ENCODE peak calls at places on chromosomes 2 and 18, in four cellular contexts. O is lower lobe of right lung, D is AG04450, Z is tibial nerve. B is an unnamed sample.

GRCh38 chr2:103003750-103004250 is 242.0 kb downstream of the TMEM182 start:
- DNase-seq in O (no peak), D (no peak), Z (no peak), B (no peak)

GRCh38 chr2:132797551-132797950 is 127.5 kb upstream of the LYPD1 start:
- DNase-seq in O (no peak), D (peak; percentile 23), Z (no peak), B (no peak)

GRCh38 chr2:212723226-212723625 is 184.6 kb upstream of the ERBB4 start:
- DNase-seq in O (no peak), D (no peak), Z (no peak), B (no peak)

GRCh38 chr18:39994521-39994920 is 1960.5 kb upstream of the PIK3C3 start:
- DNase-seq in O (no peak), D (no peak), Z (no peak), B (no peak)

GRCh38 chr2:161379740-161380139 is 36.4 kb upstream of the TBR1 start:
- DNase-seq in O (no peak), D (no peak), Z (no peak), B (no peak)

GRCh38 chr2:180938419-180938818 is 42.0 kb upstream of the UBE2E3 start:
- DNase-seq in O (no peak), D (peak; percentile 29), Z (no peak), B (no peak)

GRCh38 chr18:58528011-58528367 is 100.9 kb downstream of the ALPK2 start:
- DNase-seq in O (no peak), D (no peak), Z (no peak), B (no peak)

GRCh38 chr2:175837046-175837445 is 165.0 kb downstream of the LNPK start:
- DNase-seq in O (no peak), D (peak; percentile 77), Z (no peak), B (no peak)

GRCh38 chr2:64359892-64360657 is 93.9 kb upstream of the LGALSL start:
- DNase-seq in O (peak; percentile 59), D (peak; percentile 63), Z (peak; percentile 32), B (peak; percentile 85)

GRCh38 chr18:37720706-37721105 is 155.1 kb upstream of the CELF4 start:
- DNase-seq in O (no peak), D (no peak), Z (no peak), B (no peak)

GRCh38 chr2:85673736-85674375 is 5.9 kb upstream of the SFTPB start:
- DNase-seq in O (peak; percentile 6), D (no peak), Z (no peak), B (no peak)

GRCh38 chr18:68402784-68403183 is 312.1 kb downstream of the TMX3 start:
- DNase-seq in O (no peak), D (no peak), Z (no peak), B (no peak)

GRCh38 chr2:70553584-70554337 is at the start of gene TGFA:
- DNase-seq in O (peak; percentile 93), D (no peak), Z (peak; percentile 15), B (peak; percentile 87)

GRCh38 chr2:101806123-101806522 is 108.6 kb downstream of the MAP4K4 start:
- DNase-seq in O (no peak), D (no peak), Z (no peak), B (no peak)

GRCh38 chr2:216426938-216427337 is 14.7 kb downstream of the SMARCAL1 start:
- DNase-seq in O (no peak), D (no peak), Z (no peak), B (no peak)

GRCh38 chr2:105494683-105495425 is 96.0 kb upstream of the FHL2 start:
- DNase-seq in O (no peak), D (no peak), Z (no peak), B (no peak)

GRCh38 chr2:10499911-10500521 is 51.9 kb upstream of the ODC1 start:
- DNase-seq in O (no peak), D (no peak), Z (no peak), B (peak; percentile 76)

GRCh38 chr18:12053312-12053711 is 40.3 kb upstream of the ANKRD62 start:
- DNase-seq in O (no peak), D (no peak), Z (no peak), B (no peak)

GRCh38 chr18:12048010-12048826 is 45.4 kb upstream of the ANKRD62 start:
- DNase-seq in O (no peak), D (no peak), Z (no peak), B (no peak)

GRCh38 chr18:12048827-12049175 is 44.8 kb upstream of the ANKRD62 start:
- DNase-seq in O (no peak), D (peak; percentile 20), Z (no peak), B (no peak)

GRCh38 chr18:12052866-12053265 is 40.8 kb upstream of the ANKRD62 start:
- DNase-seq in O (no peak), D (no peak), Z (no peak), B (no peak)

GRCh38 chr18:12049983-12050811 is 43.4 kb upstream of the ANKRD62 start:
- DNase-seq in O (no peak), D (no peak), Z (no peak), B (no peak)
- H3K27ac ChIP-seq in O (peak overlapping the region; percentile 46), D (no peak overlapping the region), Z (no peak overlapping the region), B (no peak overlapping the region)

GRCh38 chr2:40820319-40820718 is 368.4 kb upstream of the SLC8A1 start:
- DNase-seq in O (no peak), D (no peak), Z (no peak), B (no peak)
- TF ChIP-seq CTCF in O (no peak), D (no peak), Z (no peak), B (no peak)

DNA sequence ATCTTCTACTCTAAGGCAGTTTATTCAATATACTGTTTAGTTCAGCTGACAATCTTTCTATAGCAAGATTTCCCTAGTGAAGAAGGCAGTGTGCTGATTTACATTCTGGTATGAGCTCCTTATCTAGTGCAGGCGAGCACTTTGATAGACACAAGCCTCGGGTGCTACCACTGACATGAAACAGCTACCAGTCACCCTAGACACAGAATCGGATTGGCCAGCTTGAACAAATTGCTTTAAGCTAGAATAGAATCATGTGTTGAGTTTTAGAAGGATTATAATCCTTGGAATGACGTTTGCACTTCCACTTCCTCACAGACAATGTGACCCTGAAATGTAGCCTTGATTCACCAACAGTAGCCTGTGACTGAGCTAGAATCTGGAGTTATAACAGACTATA is 394.0 kb downstream of the EPHA4 start:
- DNase-seq in O (no peak), D (no peak), Z (no peak), B (no peak)
- H3K4me3 ChIP-seq in O (no peak overlapping the region), D (no peak overlapping the region), Z (no peak overlapping the region), B (no peak overlapping the region)

GRCh38 chr2:192196451-192197194 is 1.9 kb upstream of the TMEFF2 start:
- DNase-seq in O (no peak), D (no peak), Z (no peak), B (no peak)

GRCh38 chr2:192195548-192196418 is 1.1 kb upstream of the TMEFF2 start:
- DNase-seq in O (peak; percentile 45), D (no peak), Z (no peak), B (peak; percentile 29)

GRCh38 chr2:192197387-192197786 is 2.7 kb upstream of the TMEFF2 start:
- DNase-seq in O (no peak), D (no peak), Z (no peak), B (no peak)

GRCh38 chr2:192194065-192194865 is 468 bp downstream of the TMEFF2 start:
- DNase-seq in O (peak; percentile 38), D (no peak), Z (no peak), B (peak; percentile 70)

GRCh38 chr2:192194866-192195547 is at the start of gene TMEFF2:
- DNase-seq in O (peak; percentile 58), D (peak; percentile 66), Z (peak; percentile 14), B (peak; percentile 82)
- H3K27ac ChIP-seq in O (no peak within 1 kb of the TSS), D (no peak within 1 kb of the TSS), Z (no peak within 1 kb of the TSS), B (no peak within 1 kb of the TSS)

DNA sequence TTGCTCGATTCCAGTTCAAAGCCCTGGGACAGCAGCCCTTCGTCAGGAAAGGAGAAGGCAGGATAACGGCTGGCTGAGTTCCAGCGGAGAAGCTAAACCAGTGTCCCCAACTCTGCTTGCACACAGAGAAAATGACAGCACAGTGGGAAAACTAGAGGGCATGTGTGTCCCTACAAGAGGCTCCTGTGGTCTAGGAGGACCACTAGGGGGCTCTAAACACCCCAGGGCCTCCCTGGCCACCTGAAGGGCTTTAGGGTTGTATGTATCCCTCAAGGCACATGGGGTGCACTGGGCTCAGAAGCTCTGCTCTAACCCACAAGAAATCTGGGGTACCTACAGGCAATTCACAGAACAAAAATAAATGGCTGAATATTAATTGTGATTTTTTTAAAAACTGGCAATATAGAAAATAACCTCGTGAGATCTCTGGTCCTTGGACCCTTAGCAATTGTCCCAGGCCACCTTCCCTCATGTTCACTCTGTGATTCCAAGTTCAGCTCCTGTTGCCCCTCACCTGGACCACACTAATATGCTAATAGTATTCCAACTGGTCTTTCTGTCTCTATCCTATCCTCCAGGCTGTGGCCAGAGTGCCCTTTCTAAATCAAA is 17.5 kb downstream of the STAT1 start:
- DNase-seq in O (peak; percentile 39), D (no peak), Z (no peak), B (no peak)
- TF ChIP-seq CTCF in O (peak; percentile 60), D (peak; percentile 77), Z (no peak), B (no peak)

GRCh38 chr2:168752361-168752760 is 50.1 kb upstream of the NOSTRIN start:
- DNase-seq in O (no peak), D (no peak), Z (no peak), B (no peak)

GRCh38 chr2:168753765-168754334 is 48.6 kb upstream of the NOSTRIN start:
- DNase-seq in O (no peak), D (no peak), Z (no peak), B (no peak)

GRCh38 chr2:168758970-168759820 is 43.2 kb upstream of the NOSTRIN start:
- DNase-seq in O (no peak), D (peak; percentile 20), Z (no peak), B (no peak)

GRCh38 chr2:168751104-168751768 is 51.2 kb upstream of the NOSTRIN start:
- DNase-seq in O (no peak), D (no peak), Z (no peak), B (no peak)

DNA sequence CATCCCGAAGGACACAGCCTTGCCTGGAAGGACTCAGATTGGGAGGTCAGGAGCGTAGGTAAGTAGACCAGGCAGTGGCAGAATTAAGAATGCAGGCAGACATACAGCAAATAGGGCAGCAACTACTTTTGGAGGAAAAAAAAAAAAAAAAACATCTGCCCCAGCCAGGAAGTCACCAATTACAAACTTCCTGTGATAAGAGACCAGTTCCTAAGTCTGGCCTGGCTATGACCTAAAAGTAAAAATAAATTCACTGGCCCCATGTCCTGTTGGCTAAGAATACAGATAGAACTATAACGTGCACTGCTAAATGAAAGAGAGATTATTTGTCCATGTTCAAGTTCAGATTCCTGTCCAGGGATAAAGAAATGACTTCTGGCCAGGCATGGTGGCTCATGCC is 45.2 kb upstream of the NOSTRIN start:
- DNase-seq in O (no peak), D (no peak), Z (no peak), B (no peak)
- H3K4me3 ChIP-seq in O (no peak overlapping the region), D (no peak overlapping the region), Z (no peak overlapping the region), B (no peak overlapping the region)

GRCh38 chr18:23553887-23554286 is 32.4 kb downstream of the NPC1 start:
- DNase-seq in O (no peak), D (no peak), Z (no peak), B (no peak)
- H3K27ac ChIP-seq in O (no peak overlapping the region), D (no peak overlapping the region), Z (no peak overlapping the region), B (no peak overlapping the region)